ENCODE peak calls at places on chromosomes 2 and 18, in eight cellular contexts. One of them, this sample, is unnamed.

GRCh38 chr2:163735692-163736432 is at the start of gene FIGN:
- DNase-seq in SK-N-SH: peak; percentile 83
- DNase-seq in HepG2: peak; percentile 75
- DNase-seq in endothelial cell of umbilical vein: peak; percentile 91
- DNase-seq in H1: peak; percentile 83
- DNase-seq in K562: no peak
- DNase-seq in GM12878: no peak
- DNase-seq in HCT116: no peak
- DNase-seq in this sample: peak; percentile 87

GRCh38 chr2:26609839-26610277 is 31.3 kb downstream of the CIB4 start:
- DNase-seq in HepG2: no peak
- DNase-seq in HCT116: no peak
- DNase-seq in K562: no peak
- DNase-seq in GM12878: no peak
- DNase-seq in endothelial cell of umbilical vein: no peak
- DNase-seq in SK-N-SH: no peak
- DNase-seq in H1: peak; percentile 44
- DNase-seq in this sample: no peak

GRCh38 chr2:110810404-110810803 is 78.0 kb downstream of the ACOXL start:
- DNase-seq in H1: no peak
- DNase-seq in HCT116: no peak
- DNase-seq in SK-N-SH: no peak
- DNase-seq in GM12878: no peak
- DNase-seq in K562: no peak
- DNase-seq in HepG2: no peak
- DNase-seq in endothelial cell of umbilical vein: no peak
- DNase-seq in this sample: no peak

GRCh38 chr2:108965540-108966299 is 23.3 kb downstream of the EDAR start:
- DNase-seq in H1: no peak
- DNase-seq in GM12878: no peak
- DNase-seq in endothelial cell of umbilical vein: no peak
- DNase-seq in HCT116: no peak
- DNase-seq in HepG2: no peak
- DNase-seq in K562: no peak
- DNase-seq in SK-N-SH: no peak
- DNase-seq in this sample: no peak

GRCh38 chr2:10504370-10504993 is 56.4 kb upstream of the ODC1 start:
- DNase-seq in GM12878: no peak
- DNase-seq in HCT116: no peak
- DNase-seq in endothelial cell of umbilical vein: no peak
- DNase-seq in HepG2: no peak
- DNase-seq in K562: no peak
- DNase-seq in SK-N-SH: no peak
- DNase-seq in H1: peak; percentile 33
- DNase-seq in this sample: no peak

GRCh38 chr2:121243821-121244460 is 41.1 kb downstream of the TFCP2L1 start:
- DNase-seq in HCT116: no peak
- DNase-seq in GM12878: no peak
- DNase-seq in H1: no peak
- DNase-seq in SK-N-SH: no peak
- DNase-seq in endothelial cell of umbilical vein: no peak
- DNase-seq in HepG2: no peak
- DNase-seq in K562: no peak
- DNase-seq in this sample: no peak

GRCh38 chr18:48590678-48591077 is 51.8 kb downstream of the CTIF start:
- DNase-seq in H1: no peak
- DNase-seq in SK-N-SH: no peak
- DNase-seq in GM12878: no peak
- DNase-seq in HCT116: peak; percentile 2
- DNase-seq in HepG2: no peak
- DNase-seq in K562: no peak
- DNase-seq in endothelial cell of umbilical vein: no peak
- DNase-seq in this sample: no peak

GRCh38 chr18:44681611-44682010 is 923 bp downstream of the SETBP1 start:
- DNase-seq in GM12878: no peak
- DNase-seq in K562: no peak
- DNase-seq in H1: no peak
- DNase-seq in HepG2: no peak
- DNase-seq in HCT116: no peak
- DNase-seq in endothelial cell of umbilical vein: peak; percentile 21
- DNase-seq in SK-N-SH: no peak
- DNase-seq in this sample: no peak

GRCh38 chr2:75424936-75425619 is 135.7 kb downstream of the EVA1A start:
- DNase-seq in GM12878: no peak
- DNase-seq in endothelial cell of umbilical vein: no peak
- DNase-seq in HCT116: no peak
- DNase-seq in HepG2: peak; percentile 15
- DNase-seq in K562: no peak
- DNase-seq in SK-N-SH: no peak
- DNase-seq in H1: peak; percentile 46
- DNase-seq in this sample: peak; percentile 29

GRCh38 chr2:54768772-54769428 is 45.4 kb downstream of the EML6 start:
- DNase-seq in K562: no peak
- DNase-seq in endothelial cell of umbilical vein: peak; percentile 6
- DNase-seq in H1: no peak
- DNase-seq in SK-N-SH: peak; percentile 53
- DNase-seq in HepG2: no peak
- DNase-seq in HCT116: no peak
- DNase-seq in GM12878: no peak
- DNase-seq in this sample: no peak

GRCh38 chr2:64259301-64259700 is 115.1 kb upstream of the PELI1 start:
- DNase-seq in endothelial cell of umbilical vein: peak; percentile 36
- DNase-seq in HCT116: no peak
- DNase-seq in HepG2: no peak
- DNase-seq in K562: no peak
- DNase-seq in SK-N-SH: peak; percentile 13
- DNase-seq in H1: no peak
- DNase-seq in GM12878: no peak
- DNase-seq in this sample: no peak

GRCh38 chr2:64262816-64263215 is 118.6 kb upstream of the PELI1 start:
- DNase-seq in H1: peak; percentile 44
- DNase-seq in GM12878: no peak
- DNase-seq in SK-N-SH: no peak
- DNase-seq in HepG2: no peak
- DNase-seq in HCT116: no peak
- DNase-seq in endothelial cell of umbilical vein: no peak
- DNase-seq in K562: no peak
- DNase-seq in this sample: no peak

GRCh38 chr2:64260817-64261216 is 116.6 kb upstream of the PELI1 start:
- DNase-seq in GM12878: peak; percentile 75
- DNase-seq in SK-N-SH: no peak
- DNase-seq in K562: no peak
- DNase-seq in H1: no peak
- DNase-seq in HCT116: no peak
- DNase-seq in endothelial cell of umbilical vein: peak; percentile 82
- DNase-seq in HepG2: no peak
- DNase-seq in this sample: no peak

GRCh38 chr2:64262068-64262467 is 117.8 kb upstream of the PELI1 start:
- DNase-seq in GM12878: no peak
- DNase-seq in K562: no peak
- DNase-seq in endothelial cell of umbilical vein: peak; percentile 80
- DNase-seq in H1: peak; percentile 46
- DNase-seq in HepG2: peak; percentile 56
- DNase-seq in HCT116: no peak
- DNase-seq in SK-N-SH: no peak
- DNase-seq in this sample: no peak

GRCh38 chr2:64260093-64260808 is 116.0 kb upstream of the PELI1 start:
- DNase-seq in GM12878: no peak
- DNase-seq in K562: no peak
- DNase-seq in H1: no peak
- DNase-seq in HCT116: no peak
- DNase-seq in HepG2: no peak
- DNase-seq in SK-N-SH: no peak
- DNase-seq in endothelial cell of umbilical vein: no peak
- DNase-seq in this sample: no peak
- H3K27ac ChIP-seq in GM12878: peak overlapping the region; percentile 75
- H3K27ac ChIP-seq in K562: peak overlapping the region; percentile 61
- H3K27ac ChIP-seq in H1: no peak overlapping the region
- H3K27ac ChIP-seq in HCT116: no peak overlapping the region
- H3K27ac ChIP-seq in HepG2: no peak overlapping the region
- H3K27ac ChIP-seq in SK-N-SH: no peak overlapping the region
- H3K27ac ChIP-seq in endothelial cell of umbilical vein: peak overlapping the region; percentile 99
- H3K27ac ChIP-seq in this sample: peak overlapping the region; percentile 97

DNA sequence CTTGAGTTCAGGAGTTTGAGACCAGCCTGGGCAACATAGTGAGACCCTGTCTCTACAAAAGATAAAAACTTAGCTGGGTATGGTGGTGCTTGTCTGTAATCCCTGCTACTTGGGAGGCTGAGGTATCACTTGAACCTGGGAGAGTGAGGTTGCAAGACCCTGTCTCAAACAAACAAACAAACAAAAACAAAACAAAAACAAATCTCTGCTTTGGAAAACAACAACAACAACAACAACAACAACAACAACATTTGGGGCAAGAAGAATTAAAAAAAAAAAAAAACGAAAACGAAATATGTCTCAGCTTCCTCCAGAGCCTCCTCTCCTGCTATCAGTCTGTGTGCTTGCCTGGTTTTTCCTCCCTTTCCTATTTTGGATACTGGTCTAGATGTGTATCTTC is 16.9 kb downstream of the SLC4A1AP start:
- DNase-seq in HepG2: no peak
- DNase-seq in endothelial cell of umbilical vein: no peak
- DNase-seq in HCT116: no peak
- DNase-seq in GM12878: no peak
- DNase-seq in SK-N-SH: no peak
- DNase-seq in K562: no peak
- DNase-seq in H1: no peak
- DNase-seq in this sample: no peak
- H3K79me2 ChIP-seq in HepG2: no peaks in the 10 kb centered on the region
- H3K79me2 ChIP-seq in endothelial cell of umbilical vein: no peaks in the 10 kb centered on the region
- H3K79me2 ChIP-seq in HCT116: no peaks in the 10 kb centered on the region
- H3K79me2 ChIP-seq in GM12878: no peaks in the 10 kb centered on the region
- H3K79me2 ChIP-seq in SK-N-SH: no peaks in the 10 kb centered on the region
- H3K79me2 ChIP-seq in K562: no peaks in the 10 kb centered on the region
- H3K79me2 ChIP-seq in H1: no peaks in the 10 kb centered on the region
- H3K79me2 ChIP-seq in this sample: no peaks in the 10 kb centered on the region

GRCh38 chr2:99652862-99653261 is 163.0 kb upstream of the REV1 start:
- DNase-seq in HCT116: no peak
- DNase-seq in HepG2: no peak
- DNase-seq in H1: no peak
- DNase-seq in GM12878: no peak
- DNase-seq in K562: no peak
- DNase-seq in SK-N-SH: no peak
- DNase-seq in endothelial cell of umbilical vein: no peak
- DNase-seq in this sample: no peak
- TF ChIP-seq POLR2AphosphoS5 in HCT116: no peak
- TF ChIP-seq POLR2AphosphoS5 in HepG2: no peak
- TF ChIP-seq POLR2AphosphoS5 in H1: no peak
- TF ChIP-seq POLR2AphosphoS5 in GM12878: no peak
- TF ChIP-seq POLR2AphosphoS5 in K562: no peak
- TF ChIP-seq POLR2AphosphoS5 in SK-N-SH: no peak
- TF ChIP-seq POLR2AphosphoS5 in endothelial cell of umbilical vein: no peak
- TF ChIP-seq POLR2AphosphoS5 in this sample: no peak

GRCh38 chr2:161983896-161984295 is 90.1 kb downstream of the DPP4 start:
- DNase-seq in SK-N-SH: no peak
- DNase-seq in endothelial cell of umbilical vein: no peak
- DNase-seq in K562: no peak
- DNase-seq in H1: no peak
- DNase-seq in HCT116: no peak
- DNase-seq in GM12878: no peak
- DNase-seq in HepG2: no peak
- DNase-seq in this sample: no peak
- H3K27ac ChIP-seq in SK-N-SH: no peak overlapping the region
- H3K27ac ChIP-seq in endothelial cell of umbilical vein: no peak overlapping the region
- H3K27ac ChIP-seq in K562: no peak overlapping the region
- H3K27ac ChIP-seq in H1: no peak overlapping the region
- H3K27ac ChIP-seq in HCT116: no peak overlapping the region
- H3K27ac ChIP-seq in GM12878: no peak overlapping the region
- H3K27ac ChIP-seq in HepG2: no peak overlapping the region
- H3K27ac ChIP-seq in this sample: no peak overlapping the region

DNA sequence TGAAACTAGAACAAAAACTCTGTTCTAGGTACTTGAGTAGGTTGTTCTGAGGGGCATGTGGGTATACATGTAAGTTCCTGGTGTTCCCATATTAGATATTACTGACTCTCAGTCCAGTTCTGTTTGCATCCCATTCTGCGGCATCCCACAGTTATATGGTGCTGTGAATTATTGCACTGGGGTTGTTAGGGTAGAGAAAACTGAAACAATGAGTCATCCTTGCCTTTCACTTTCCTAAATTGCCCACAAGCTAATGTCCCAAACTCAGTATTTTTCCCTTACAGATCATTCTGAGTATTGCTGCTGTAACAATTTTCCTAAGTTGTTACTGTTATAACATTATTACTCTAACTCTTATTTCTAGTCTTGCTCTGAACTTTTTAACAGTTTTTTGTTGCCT is 3.0 kb downstream of the WDR75 start:
- DNase-seq in endothelial cell of umbilical vein: no peak
- DNase-seq in GM12878: no peak
- DNase-seq in HCT116: no peak
- DNase-seq in H1: no peak
- DNase-seq in SK-N-SH: no peak
- DNase-seq in K562: no peak
- DNase-seq in HepG2: no peak
- DNase-seq in this sample: no peak
- H3K79me2 ChIP-seq in endothelial cell of umbilical vein: peaks cover 70% of the 10 kb centered on the region
- H3K79me2 ChIP-seq in GM12878: peaks cover 64% of the 10 kb centered on the region
- H3K79me2 ChIP-seq in HCT116: peaks cover 81% of the 10 kb centered on the region
- H3K79me2 ChIP-seq in H1: peaks cover 24% of the 10 kb centered on the region
- H3K79me2 ChIP-seq in SK-N-SH: peaks cover 88% of the 10 kb centered on the region
- H3K79me2 ChIP-seq in K562: peaks cover 71% of the 10 kb centered on the region
- H3K79me2 ChIP-seq in HepG2: peaks cover 61% of the 10 kb centered on the region
- H3K79me2 ChIP-seq in this sample: peaks cover 76% of the 10 kb centered on the region

DNA sequence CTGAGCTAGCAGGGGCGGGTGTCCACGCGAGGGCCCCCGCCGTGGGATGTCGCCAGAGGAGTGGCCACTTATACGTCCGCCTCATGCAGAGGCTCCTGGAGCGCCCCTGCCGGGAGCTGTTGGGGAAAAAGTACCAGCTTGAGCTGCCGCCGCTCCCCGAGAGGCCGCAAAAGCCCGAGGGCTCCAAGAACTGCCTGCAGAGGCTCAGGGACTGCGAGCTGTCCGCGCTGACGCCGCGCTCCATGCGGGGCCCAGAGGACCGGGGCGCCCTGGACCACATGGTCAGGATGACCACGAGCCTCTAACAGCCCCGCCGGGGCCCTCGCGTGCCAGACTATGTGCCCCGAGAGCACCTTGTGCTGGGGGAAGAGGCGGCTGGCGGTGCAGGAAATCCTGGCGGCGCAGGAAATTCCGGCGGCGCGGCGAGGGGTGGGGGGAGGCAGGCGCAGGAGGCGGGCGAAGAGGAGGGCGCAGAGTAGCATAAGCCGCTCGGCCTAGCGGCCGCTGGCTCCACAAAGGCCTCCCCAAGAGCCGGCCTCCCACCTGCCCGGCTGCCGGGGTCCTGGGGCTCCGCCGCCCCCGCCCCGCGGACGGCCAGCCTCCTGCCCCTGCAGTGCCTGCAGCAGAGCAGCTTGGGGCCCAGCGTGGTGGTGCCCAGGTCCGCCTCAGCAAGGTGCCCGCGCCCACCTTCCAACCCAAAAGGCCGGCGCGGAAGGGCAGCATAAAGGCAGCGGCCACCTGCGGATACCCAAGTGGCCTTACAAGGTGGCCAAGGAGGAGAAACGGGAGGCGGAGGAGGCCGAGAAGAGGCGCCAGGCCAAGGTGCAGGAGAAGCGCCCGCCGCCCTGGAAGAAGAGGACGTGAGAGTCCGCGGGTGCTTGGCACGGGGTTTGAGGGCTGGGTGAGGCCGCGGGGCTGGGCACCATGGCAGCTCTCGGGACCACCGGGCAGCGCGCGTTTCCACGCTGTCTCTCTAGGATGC is 42.1 kb upstream of the TRIM43B start:
- DNase-seq in GM12878: peak; percentile 20
- DNase-seq in SK-N-SH: peak; percentile 80
- DNase-seq in endothelial cell of umbilical vein: peak; percentile 64
- DNase-seq in HepG2: no peak
- DNase-seq in HCT116: peak; percentile 29
- DNase-seq in H1: no peak
- DNase-seq in K562: no peak
- DNase-seq in this sample: peak; percentile 78
- TF ChIP-seq POLR2AphosphoS5 in GM12878: peak; percentile 60
- TF ChIP-seq POLR2AphosphoS5 in SK-N-SH: peak; percentile 70
- TF ChIP-seq POLR2AphosphoS5 in endothelial cell of umbilical vein: peak; percentile 83
- TF ChIP-seq POLR2AphosphoS5 in HepG2: no peak
- TF ChIP-seq POLR2AphosphoS5 in HCT116: peak; percentile 76
- TF ChIP-seq POLR2AphosphoS5 in H1: no peak
- TF ChIP-seq POLR2AphosphoS5 in K562: no peak
- TF ChIP-seq POLR2AphosphoS5 in this sample: peak; percentile 53

This sample was measured in GM23338.